ENCODE peak calls at places on chromosomes 6 and 20, in five cellular contexts. L, G, T, J and Y are unnamed samples.

GRCh38 chr6:30615958-30616810 is 859 bp downstream of the PPP1R10 start:
- DNase-seq in L (peak), G (peak), T (peak), J (peak), Y (peak)

GRCh38 chr6:170388113-170388512 is 81.6 kb downstream of the FAM120B start:
- DNase-seq in L (no peak), G (no peak), T (no peak), J (peak), Y (no peak)

GRCh38 chr6:156954191-156954590 is 177.0 kb downstream of the ARID1B start:
- DNase-seq in L (no peak), G (no peak), T (no peak), J (peak), Y (no peak)

GRCh38 chr6:107314644-107315043 is 144.7 kb downstream of the PDSS2 start:
- DNase-seq in L (no peak), G (no peak), T (no peak), J (no peak), Y (no peak)

GRCh38 chr6:98636941-98637340 is 197.4 kb upstream of the POU3F2 start:
- DNase-seq in L (peak), G (no peak), T (no peak), J (no peak), Y (no peak)

GRCh38 chr6:83735461-83735860 is 26.6 kb upstream of the SNAP91 start:
- DNase-seq in L (no peak), G (no peak), T (no peak), J (no peak), Y (no peak)

GRCh38 chr6:136012198-136012884 is 160.8 kb downstream of the PDE7B start:
- DNase-seq in L (no peak), G (no peak), T (no peak), J (peak), Y (no peak)

GRCh38 chr6:82067021-82067420 is 180.5 kb downstream of the IBTK start:
- DNase-seq in L (no peak), G (no peak), T (no peak), J (no peak), Y (no peak)

GRCh38 chr6:167396659-167397490 is 72.0 kb downstream of the TTLL2 start:
- DNase-seq in L (peak), G (no peak), T (no peak), J (no peak), Y (no peak)

GRCh38 chr6:149985506-149985937 is 21.8 kb downstream of the ULBP1 start:
- DNase-seq in L (no peak), G (no peak), T (no peak), J (no peak), Y (no peak)

GRCh38 chr20:43755851-43756250 is 29.0 kb upstream of the GTSF1L start:
- DNase-seq in L (no peak), G (no peak), T (no peak), J (no peak), Y (no peak)

GRCh38 chr6:83258517-83258916 is 65.4 kb downstream of the RWDD2A start:
- DNase-seq in L (no peak), G (no peak), T (no peak), J (no peak), Y (no peak)

GRCh38 chr6:95133578-95133977 is 443.8 kb upstream of the MANEA start:
- DNase-seq in L (no peak), G (no peak), T (no peak), J (no peak), Y (no peak)

GRCh38 chr6:153677522-153677921 is 361.5 kb upstream of the OPRM1 start:
- DNase-seq in L (no peak), G (no peak), T (no peak), J (no peak), Y (no peak)

GRCh38 chr6:137602871-137603270 is 108.7 kb upstream of the OLIG3 start:
- DNase-seq in L (no peak), G (no peak), T (no peak), J (no peak), Y (no peak)